ENCODE peak calls at places on chromosomes 1 and 21, in seven cellular contexts. One of them, this sample, is unnamed.

GRCh38 chr1:165717918-165718515 is 19.7 kb upstream of the ALDH9A1 start:
- DNase-seq in SK-N-SH: peak
- DNase-seq in GM12878: no peak
- DNase-seq in HepG2: peak
- DNase-seq in HCT116: peak
- DNase-seq in H1: peak
- DNase-seq in K562: peak
- DNase-seq in this sample: peak

GRCh38 chr1:112541299-112541698 is 32.5 kb downstream of the WNT2B start:
- DNase-seq in SK-N-SH: no peak
- DNase-seq in H1: no peak
- DNase-seq in K562: no peak
- DNase-seq in HepG2: no peak
- DNase-seq in GM12878: no peak
- DNase-seq in HCT116: no peak
- DNase-seq in this sample: no peak

GRCh38 chr1:205689479-205689878 is 9.2 kb upstream of the SLC45A3 start:
- DNase-seq in HepG2: no peak
- DNase-seq in K562: no peak
- DNase-seq in SK-N-SH: no peak
- DNase-seq in H1: no peak
- DNase-seq in GM12878: no peak
- DNase-seq in HCT116: no peak
- DNase-seq in this sample: no peak

GRCh38 chr1:178684542-178685000 is 40.5 kb upstream of the RALGPS2 start:
- DNase-seq in HepG2: peak
- DNase-seq in K562: no peak
- DNase-seq in SK-N-SH: no peak
- DNase-seq in HCT116: peak
- DNase-seq in H1: no peak
- DNase-seq in GM12878: no peak
- DNase-seq in this sample: no peak

GRCh38 chr1:52707927-52708655 is 9.9 kb upstream of the COA7 start:
- DNase-seq in GM12878: no peak
- DNase-seq in K562: no peak
- DNase-seq in H1: no peak
- DNase-seq in SK-N-SH: no peak
- DNase-seq in HCT116: no peak
- DNase-seq in HepG2: peak
- DNase-seq in this sample: no peak

GRCh38 chr1:170720661-170721060 is 56.7 kb downstream of the PRRX1 start:
- DNase-seq in K562: no peak
- DNase-seq in H1: no peak
- DNase-seq in SK-N-SH: no peak
- DNase-seq in HCT116: no peak
- DNase-seq in HepG2: no peak
- DNase-seq in GM12878: no peak
- DNase-seq in this sample: no peak

GRCh38 chr1:187226396-187226795 is 397.6 kb downstream of the PLA2G4A start:
- DNase-seq in GM12878: no peak
- DNase-seq in K562: no peak
- DNase-seq in HepG2: no peak
- DNase-seq in H1: no peak
- DNase-seq in HCT116: no peak
- DNase-seq in SK-N-SH: no peak
- DNase-seq in this sample: no peak

GRCh38 chr21:39484711-39485264 is 33.0 kb downstream of the SH3BGR start:
- DNase-seq in GM12878: no peak
- DNase-seq in HepG2: no peak
- DNase-seq in K562: no peak
- DNase-seq in H1: no peak
- DNase-seq in SK-N-SH: no peak
- DNase-seq in HCT116: no peak
- DNase-seq in this sample: peak

GRCh38 chr21:36889401-36889800 is 77.1 kb downstream of the HLCS start:
- DNase-seq in H1: no peak
- DNase-seq in HCT116: no peak
- DNase-seq in GM12878: no peak
- DNase-seq in SK-N-SH: no peak
- DNase-seq in K562: no peak
- DNase-seq in HepG2: no peak
- DNase-seq in this sample: no peak

GRCh38 chr21:44059710-44060109 is 47.5 kb upstream of the PWP2 start:
- DNase-seq in SK-N-SH: no peak
- DNase-seq in GM12878: no peak
- DNase-seq in K562: no peak
- DNase-seq in H1: no peak
- DNase-seq in HepG2: no peak
- DNase-seq in HCT116: no peak
- DNase-seq in this sample: no peak

GRCh38 chr1:16720403-16721223 is 19.7 kb upstream of the RNU1-4 start:
- DNase-seq in SK-N-SH: peak
- DNase-seq in GM12878: no peak
- DNase-seq in H1: no peak
- DNase-seq in HepG2: no peak
- DNase-seq in K562: peak
- DNase-seq in HCT116: no peak
- DNase-seq in this sample: peak

GRCh38 chr1:211118407-211119102 is 15.4 kb downstream of the KCNH1 start:
- DNase-seq in HCT116: no peak
- DNase-seq in SK-N-SH: no peak
- DNase-seq in H1: no peak
- DNase-seq in K562: no peak
- DNase-seq in HepG2: no peak
- DNase-seq in GM12878: no peak
- DNase-seq in this sample: peak

GRCh38 chr1:31501505-31501904 is 74.8 kb upstream of the TINAGL1 start:
- DNase-seq in HCT116: no peak
- DNase-seq in H1: no peak
- DNase-seq in HepG2: no peak
- DNase-seq in SK-N-SH: no peak
- DNase-seq in GM12878: no peak
- DNase-seq in K562: no peak
- DNase-seq in this sample: no peak

GRCh38 chr1:33383974-33384767 is 46.7 kb downstream of the PHC2 start:
- DNase-seq in K562: no peak
- DNase-seq in HCT116: no peak
- DNase-seq in GM12878: no peak
- DNase-seq in H1: no peak
- DNase-seq in HepG2: no peak
- DNase-seq in SK-N-SH: no peak
- DNase-seq in this sample: no peak

GRCh38 chr1:82517586-82517985 is 716.9 kb downstream of the ADGRL2 start:
- DNase-seq in HepG2: no peak
- DNase-seq in SK-N-SH: no peak
- DNase-seq in H1: no peak
- DNase-seq in HCT116: no peak
- DNase-seq in K562: no peak
- DNase-seq in GM12878: no peak
- DNase-seq in this sample: no peak

GRCh38 chr1:8423702-8424538 is 106.0 kb downstream of the SLC45A1 start:
- DNase-seq in SK-N-SH: peak
- DNase-seq in K562: peak
- DNase-seq in HCT116: peak
- DNase-seq in HepG2: peak
- DNase-seq in H1: peak
- DNase-seq in GM12878: no peak
- DNase-seq in this sample: peak

GRCh38 chr1:232529747-232530146 is 100.2 kb downstream of the SIPA1L2 start:
- DNase-seq in GM12878: no peak
- DNase-seq in K562: no peak
- DNase-seq in SK-N-SH: no peak
- DNase-seq in HepG2: no peak
- DNase-seq in HCT116: peak
- DNase-seq in H1: no peak
- DNase-seq in this sample: peak

GRCh38 chr1:108644984-108645383 is 15.9 kb downstream of the HENMT1 start:
- DNase-seq in SK-N-SH: no peak
- DNase-seq in HCT116: no peak
- DNase-seq in K562: no peak
- DNase-seq in HepG2: no peak
- DNase-seq in H1: no peak
- DNase-seq in GM12878: no peak
- DNase-seq in this sample: no peak

GRCh38 chr1:207007352-207008033 is 25.1 kb downstream of the C1orf116 start:
- DNase-seq in GM12878: no peak
- DNase-seq in HCT116: peak
- DNase-seq in H1: no peak
- DNase-seq in K562: no peak
- DNase-seq in SK-N-SH: no peak
- DNase-seq in HepG2: peak
- DNase-seq in this sample: peak

GRCh38 chr1:94012686-94013330 is 103.6 kb upstream of the GCLM start:
- DNase-seq in HepG2: no peak
- DNase-seq in GM12878: no peak
- DNase-seq in SK-N-SH: no peak
- DNase-seq in H1: peak
- DNase-seq in K562: no peak
- DNase-seq in HCT116: no peak
- DNase-seq in this sample: no peak

GRCh38 chr1:14924455-14925325 is 228.9 kb upstream of the TMEM51 start:
- DNase-seq in GM12878: no peak
- DNase-seq in H1: no peak
- DNase-seq in HCT116: no peak
- DNase-seq in K562: peak
- DNase-seq in SK-N-SH: peak
- DNase-seq in HepG2: no peak
- DNase-seq in this sample: peak

GRCh38 chr21:14358775-14359174 is 24.2 kb downstream of the HSPA13 start:
- DNase-seq in HepG2: no peak
- DNase-seq in HCT116: no peak
- DNase-seq in H1: no peak
- DNase-seq in SK-N-SH: no peak
- DNase-seq in K562: no peak
- DNase-seq in GM12878: no peak
- DNase-seq in this sample: no peak

GRCh38 chr21:31336739-31337040 is 7.4 kb downstream of the TIAM1 start:
- DNase-seq in HCT116: no peak
- DNase-seq in GM12878: no peak
- DNase-seq in SK-N-SH: no peak
- DNase-seq in HepG2: no peak
- DNase-seq in H1: no peak
- DNase-seq in K562: no peak
- DNase-seq in this sample: no peak
- TF ChIP-seq JUND in HCT116: no peak
- TF ChIP-seq JUND in GM12878: no peak
- TF ChIP-seq JUND in SK-N-SH: no peak
- TF ChIP-seq JUND in HepG2: no peak
- TF ChIP-seq JUND in H1: no peak
- TF ChIP-seq JUND in K562: no peak
- TF ChIP-seq JUND in this sample: no peak

GRCh38 chr1:119541389-119541788 is 34.4 kb downstream of the HSD3B1 start:
- DNase-seq in H1: no peak
- DNase-seq in K562: no peak
- DNase-seq in GM12878: no peak
- DNase-seq in SK-N-SH: no peak
- DNase-seq in HepG2: no peak
- DNase-seq in HCT116: no peak
- DNase-seq in this sample: no peak
- TF ChIP-seq JUND in H1: no peak
- TF ChIP-seq JUND in K562: no peak
- TF ChIP-seq JUND in GM12878: no peak
- TF ChIP-seq JUND in SK-N-SH: no peak
- TF ChIP-seq JUND in HepG2: no peak
- TF ChIP-seq JUND in HCT116: no peak
- TF ChIP-seq JUND in this sample: no peak

GRCh38 chr21:15729674-15730483 is at the start of gene USP25:
- DNase-seq in H1: peak
- DNase-seq in SK-N-SH: peak
- DNase-seq in GM12878: peak
- DNase-seq in K562: peak
- DNase-seq in HCT116: peak
- DNase-seq in HepG2: peak
- DNase-seq in this sample: peak

GRCh38 chr21:15731243-15731613 is 1.4 kb downstream of the USP25 start:
- DNase-seq in HCT116: no peak
- DNase-seq in K562: peak
- DNase-seq in H1: no peak
- DNase-seq in HepG2: peak
- DNase-seq in SK-N-SH: no peak
- DNase-seq in GM12878: no peak
- DNase-seq in this sample: no peak

GRCh38 chr21:15730484-15731242 is 881 bp downstream of the USP25 start:
- DNase-seq in H1: no peak
- DNase-seq in HCT116: no peak
- DNase-seq in K562: peak
- DNase-seq in GM12878: no peak
- DNase-seq in HepG2: no peak
- DNase-seq in SK-N-SH: no peak
- DNase-seq in this sample: no peak

GRCh38 chr21:15732996-15733329 is 3.2 kb downstream of the USP25 start:
- DNase-seq in H1: no peak
- DNase-seq in SK-N-SH: no peak
- DNase-seq in HepG2: no peak
- DNase-seq in K562: no peak
- DNase-seq in GM12878: no peak
- DNase-seq in HCT116: no peak
- DNase-seq in this sample: no peak

GRCh38 chr21:15732290-15732995 is 2.7 kb downstream of the USP25 start:
- DNase-seq in HCT116: no peak
- DNase-seq in HepG2: peak
- DNase-seq in GM12878: peak
- DNase-seq in SK-N-SH: no peak
- DNase-seq in H1: no peak
- DNase-seq in K562: peak
- DNase-seq in this sample: peak
- TF ChIP-seq JUND in HCT116: no peak
- TF ChIP-seq JUND in HepG2: no peak
- TF ChIP-seq JUND in GM12878: no peak
- TF ChIP-seq JUND in SK-N-SH: no peak
- TF ChIP-seq JUND in H1: no peak
- TF ChIP-seq JUND in K562: no peak
- TF ChIP-seq JUND in this sample: no peak

GRCh38 chr1:45205000-45205909 is 1.1 kb downstream of the ZSWIM5 start:
- DNase-seq in H1: peak
- DNase-seq in GM12878: no peak
- DNase-seq in K562: peak
- DNase-seq in HepG2: peak
- DNase-seq in SK-N-SH: peak
- DNase-seq in HCT116: no peak
- DNase-seq in this sample: peak

GRCh38 chr1:45206808-45207624 is 611 bp upstream of the ZSWIM5 start:
- DNase-seq in K562: no peak
- DNase-seq in SK-N-SH: no peak
- DNase-seq in H1: no peak
- DNase-seq in GM12878: no peak
- DNase-seq in HCT116: no peak
- DNase-seq in HepG2: no peak
- DNase-seq in this sample: no peak

GRCh38 chr1:45211061-45211460 is 4.7 kb upstream of the ZSWIM5 start:
- DNase-seq in HCT116: no peak
- DNase-seq in SK-N-SH: no peak
- DNase-seq in GM12878: no peak
- DNase-seq in H1: no peak
- DNase-seq in HepG2: no peak
- DNase-seq in K562: no peak
- DNase-seq in this sample: no peak

GRCh38 chr1:45200906-45201500 is 5.4 kb downstream of the ZSWIM5 start:
- DNase-seq in GM12878: no peak
- DNase-seq in SK-N-SH: no peak
- DNase-seq in H1: no peak
- DNase-seq in K562: no peak
- DNase-seq in HepG2: peak
- DNase-seq in HCT116: no peak
- DNase-seq in this sample: no peak

GRCh38 chr1:45205910-45206721 is at the start of gene ZSWIM5:
- DNase-seq in HCT116: peak
- DNase-seq in SK-N-SH: peak
- DNase-seq in HepG2: peak
- DNase-seq in H1: peak
- DNase-seq in GM12878: no peak
- DNase-seq in K562: peak
- DNase-seq in this sample: peak
- TF ChIP-seq JUND in HCT116: no peak
- TF ChIP-seq JUND in SK-N-SH: no peak
- TF ChIP-seq JUND in HepG2: no peak
- TF ChIP-seq JUND in H1: no peak
- TF ChIP-seq JUND in GM12878: no peak
- TF ChIP-seq JUND in K562: no peak
- TF ChIP-seq JUND in this sample: no peak

This sample was measured in T47D.